ENCODE peak calls at places on chromosomes 4 and X, in eight cellular contexts. M is cerebellar cortex; W is EL; F is effector memory CD4-positive, alpha-beta T cell; D is right cardiac atrium; U is AG08396; A is heart left ventricle; Y is stimulated activated CD4-positive, alpha-beta T cell treated with anti-CD3 and anti-CD28 coated beads, Interleukin-12 subunit alpha, Interleukin-12 subunit beta, amount 100 ng/mL, for 4 hours. I is an unnamed sample.

GRCh38 chr4:152780267-152780811 is 585 bp downstream of the ARFIP1 start:
- DNase-seq in M (no peak), W (peak; percentile 48), F (no peak), D (no peak), U (peak; percentile 25), A (peak; percentile 11), Y (no peak), I (peak; percentile 20)

GRCh38 chr4:12724520-12724919 is 759.6 kb downstream of the RAB28 start:
- DNase-seq in M (no peak), W (no peak), F (no peak), D (no peak), U (no peak), A (no peak), Y (no peak), I (peak; percentile 6)

GRCh38 chrX:115491766-115492165 is 69.2 kb upstream of the PLS3 start:
- DNase-seq in M (no peak), W (no peak), F (no peak), D (no peak), U (no peak), A (no peak), Y (no peak), I (peak; percentile 53)

GRCh38 chr4:21765810-21766407 is 182.7 kb downstream of the KCNIP4 start:
- DNase-seq in M (peak; percentile 73), W (peak; percentile 48), F (no peak), D (no peak), U (peak; percentile 39), A (no peak), Y (no peak), I (peak; percentile 45)

GRCh38 chrX:53456254-53456653 is 22.1 kb upstream of the HSD17B10 start:
- DNase-seq in M (no peak), W (peak; percentile 47), F (no peak), D (no peak), U (peak; percentile 26), A (no peak), Y (no peak), I (peak; percentile 86)

GRCh38 chrX:154738013-154738738 is 12.7 kb downstream of the GAB3 start:
- DNase-seq in M (no peak), W (peak; percentile 68), F (no peak), D (peak; percentile 79), U (no peak), A (peak; percentile 68), Y (no peak), I (peak; percentile 91)

GRCh38 chr4:13797061-13797460 is 169.5 kb upstream of the BOD1L1 start:
- DNase-seq in M (no peak), W (no peak), F (no peak), D (no peak), U (no peak), A (no peak), Y (no peak), I (no peak)

GRCh38 chrX:71315917-71316316 is 14.4 kb downstream of the ITGB1BP2 start:
- DNase-seq in M (no peak), W (peak; percentile 47), F (no peak), D (no peak), U (peak; percentile 24), A (no peak), Y (no peak), I (peak; percentile 87)

GRCh38 chr4:148273501-148273986 is 168.7 kb downstream of the NR3C2 start:
- DNase-seq in M (peak; percentile 55), W (no peak), F (no peak), D (peak; percentile 70), U (no peak), A (peak; percentile 49), Y (no peak), I (no peak)

GRCh38 chr4:25925486-25926201 is 11.6 kb downstream of the SMIM20 start:
- DNase-seq in M (peak; percentile 63), W (peak; percentile 23), F (peak; percentile 1), D (peak; percentile 76), U (peak; percentile 67), A (peak; percentile 44), Y (peak; percentile 16), I (peak; percentile 56)

GRCh38 chrX:109845996-109846395 is 112.9 kb upstream of the ACSL4 start:
- DNase-seq in M (no peak), W (no peak), F (no peak), D (no peak), U (no peak), A (no peak), Y (no peak), I (no peak)

GRCh38 chr4:76585897-76586360 is 150.9 kb downstream of the SHROOM3 start:
- DNase-seq in M (peak; percentile 95), W (no peak), F (no peak), D (peak; percentile 86), U (no peak), A (peak; percentile 78), Y (no peak), I (peak; percentile 68)

GRCh38 chr4:139910106-139910505 is 243.9 kb downstream of the MAML3 start:
- DNase-seq in M (no peak), W (no peak), F (no peak), D (no peak), U (no peak), A (no peak), Y (no peak), I (peak; percentile 70)

I was measured in iris pigment epithelial cell.